ENCODE peak calls at places on chromosomes 2 and 18, in five cellular contexts. C is K562, D is HepG2, Z is HCT116, X is H1. E is an unnamed sample.

GRCh38 chr18:79723628-79724027 is 44.0 kb downstream of the CTDP1 start:
- DNase-seq in C (no peak), D (no peak), Z (no peak), X (no peak), E (no peak)

GRCh38 chr2:120012771-120013568 is at the start of gene EPB41L5:
- DNase-seq in C (peak; percentile 91), D (peak; percentile 92), Z (peak; percentile 87), X (peak; percentile 91), E (peak; percentile 93)

GRCh38 chr2:101150306-101151140 is 659 bp downstream of the TBC1D8 start:
- DNase-seq in C (no peak), D (no peak), Z (no peak), X (no peak), E (no peak)

GRCh38 chr2:53515435-53516332 is 251.9 kb upstream of the CHAC2 start:
- DNase-seq in C (no peak), D (no peak), Z (no peak), X (no peak), E (no peak)

GRCh38 chr2:11631462-11631861 is 38.5 kb downstream of the NTSR2 start:
- DNase-seq in C (no peak), D (no peak), Z (no peak), X (no peak), E (no peak)

GRCh38 chr2:53174539-53174938 is 593.1 kb upstream of the CHAC2 start:
- DNase-seq in C (no peak), D (no peak), Z (no peak), X (no peak), E (no peak)

GRCh38 chr2:95232232-95232631 is 24.9 kb downstream of the ZNF892 start:
- DNase-seq in C (no peak), D (no peak), Z (no peak), X (no peak), E (no peak)

GRCh38 chr2:84906108-84906899 is 848 bp downstream of the TMSB10 start:
- DNase-seq in C (peak; percentile 41), D (no peak), Z (no peak), X (no peak), E (no peak)

GRCh38 chr18:34871435-34871834 is 161.3 kb downstream of the DTNA start:
- DNase-seq in C (no peak), D (no peak), Z (no peak), X (no peak), E (no peak)
- TF ChIP-seq JUND in C (no peak), D (no peak), Z (no peak), X (no peak), E (no peak)

GRCh38 chr2:238905721-238906120 is 57.8 kb downstream of the TWIST2 start:
- DNase-seq in C (no peak), D (no peak), Z (no peak), X (no peak), E (no peak)

GRCh38 chr2:238906254-238906935 is 58.5 kb downstream of the TWIST2 start:
- DNase-seq in C (no peak), D (no peak), Z (no peak), X (no peak), E (no peak)

GRCh38 chr2:238904177-238904576 is 56.3 kb downstream of the TWIST2 start:
- DNase-seq in C (no peak), D (no peak), Z (no peak), X (no peak), E (no peak)

GRCh38 chr2:238904716-238905115 is 56.8 kb downstream of the TWIST2 start:
- DNase-seq in C (no peak), D (no peak), Z (no peak), X (no peak), E (no peak)

DNA sequence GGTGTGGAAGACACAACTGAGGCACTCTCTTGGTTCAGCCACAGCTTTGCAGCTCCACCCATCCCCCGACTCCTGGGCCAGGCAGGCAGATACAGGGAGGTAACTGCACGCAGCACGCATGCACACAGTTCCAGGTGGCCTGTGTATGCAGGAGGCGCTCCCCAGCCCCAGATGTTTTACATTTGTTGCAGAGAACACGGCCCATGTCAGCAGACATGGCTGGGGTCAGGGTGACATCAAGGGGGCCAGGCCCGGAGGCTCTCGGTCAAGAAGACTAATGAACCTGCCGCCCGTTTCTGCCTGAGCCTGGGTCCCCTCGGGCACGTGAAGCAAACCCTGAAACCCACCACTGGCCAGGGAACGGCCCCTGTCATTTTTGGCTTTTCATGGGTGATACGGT is 57.3 kb downstream of the TWIST2 start:
- DNase-seq in C (no peak), D (no peak), Z (no peak), X (no peak), E (no peak)
- TF ChIP-seq JUND in C (no peak), D (no peak), Z (no peak), X (no peak), E (no peak)

GRCh38 chr2:64938607-64939285 is 50.5 kb upstream of the SLC1A4 start:
- DNase-seq in C (no peak), D (no peak), Z (no peak), X (no peak), E (no peak)

GRCh38 chr2:64941751-64942150 is 47.4 kb upstream of the SLC1A4 start:
- DNase-seq in C (no peak), D (no peak), Z (no peak), X (no peak), E (no peak)

GRCh38 chr2:64937341-64938230 is 51.6 kb upstream of the SLC1A4 start:
- DNase-seq in C (no peak), D (no peak), Z (no peak), X (no peak), E (no peak)

GRCh38 chr2:64941143-64941542 is 48.1 kb upstream of the SLC1A4 start:
- DNase-seq in C (no peak), D (no peak), Z (no peak), X (no peak), E (no peak)

DNA sequence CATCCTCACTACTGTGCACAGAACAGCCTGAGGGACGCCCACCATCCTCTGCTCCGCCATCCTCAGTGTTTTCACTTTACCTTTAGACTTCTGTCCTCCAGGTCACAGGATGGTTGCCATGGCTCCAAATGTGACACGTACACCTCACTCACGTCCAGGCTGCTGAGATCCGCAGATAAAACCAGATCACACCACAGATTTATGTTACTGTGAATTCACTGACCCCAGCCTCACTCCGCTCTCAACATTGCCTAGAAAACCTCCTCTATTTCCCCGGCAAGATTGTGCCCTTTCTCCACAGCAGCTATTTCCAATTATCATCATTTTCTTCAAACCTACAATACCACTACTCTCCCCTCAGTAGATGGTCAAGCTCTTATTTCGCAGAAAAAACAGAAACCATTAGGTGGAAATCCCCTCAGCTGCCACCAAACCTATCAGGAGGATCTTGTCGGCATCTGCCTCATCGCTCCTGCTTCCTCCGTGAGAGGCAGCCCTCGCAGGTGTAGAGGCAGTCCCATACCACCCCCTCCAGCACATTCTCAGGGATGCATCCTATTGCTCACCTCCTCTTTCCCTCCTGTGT is 49.8 kb upstream of the SLC1A4 start:
- DNase-seq in C (no peak), D (no peak), Z (no peak), X (no peak), E (no peak)
- TF ChIP-seq JUND in C (no peak), D (no peak), Z (no peak), X (no peak), E (no peak)

DNA sequence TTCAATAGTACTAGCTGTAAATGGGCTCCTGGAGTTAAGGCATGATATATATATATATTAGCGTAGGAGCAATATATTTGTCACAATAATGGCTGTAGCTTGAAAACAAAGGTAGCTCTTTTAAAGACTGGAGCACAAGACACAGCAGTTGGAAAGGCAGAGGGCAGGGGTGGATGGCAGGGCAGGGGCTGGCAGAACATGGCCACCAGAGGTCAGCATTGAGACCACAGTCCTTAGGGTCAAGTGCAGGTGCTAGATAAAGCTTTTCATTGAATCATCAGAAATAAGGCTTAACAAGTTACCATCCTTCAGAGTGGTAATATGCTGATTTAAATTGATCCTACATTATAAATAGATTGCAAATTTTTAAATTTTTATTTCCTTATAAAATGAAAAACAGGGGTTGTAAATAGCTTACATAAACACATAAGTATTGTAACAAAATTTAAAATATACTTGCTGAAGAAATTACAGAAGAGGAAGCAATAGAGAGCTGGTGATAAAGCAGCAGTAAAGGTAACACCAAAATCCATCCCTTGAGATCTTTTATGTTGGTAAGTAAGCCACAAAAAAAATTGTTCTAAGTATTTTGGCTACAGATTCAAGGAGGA is 161.2 kb upstream of the PIEZO2 start:
- DNase-seq in C (peak; percentile 28), D (peak; percentile 40), Z (peak; percentile 22), X (no peak), E (peak; percentile 30)
- TF ChIP-seq JUND in C (no peak), D (no peak), Z (no peak), X (no peak), E (no peak)

GRCh38 chr18:470661-471501 is 29.6 kb downstream of the COLEC12 start:
- DNase-seq in C (no peak), D (no peak), Z (no peak), X (no peak), E (no peak)
- TF ChIP-seq JUND in C (no peak), D (no peak), Z (no peak), X (no peak), E (no peak)

DNA sequence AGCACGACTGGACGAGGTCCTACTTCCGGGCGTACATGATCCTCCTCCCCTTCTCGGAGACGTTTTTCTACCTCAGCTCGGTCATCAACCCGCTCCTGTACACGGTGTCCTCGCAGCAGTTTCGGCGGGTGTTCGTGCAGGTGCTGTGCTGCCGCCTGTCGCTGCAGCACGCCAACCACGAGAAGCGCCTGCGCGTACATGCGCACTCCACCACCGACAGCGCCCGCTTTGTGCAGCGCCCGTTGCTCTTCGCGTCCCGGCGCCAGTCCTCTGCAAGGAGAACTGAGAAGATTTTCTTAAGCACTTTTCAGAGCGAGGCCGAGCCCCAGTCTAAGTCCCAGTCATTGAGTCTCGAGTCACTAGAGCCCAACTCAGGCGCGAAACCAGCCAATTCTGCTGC is 24.8 kb downstream of the LYPD1 start:
- DNase-seq in C (no peak), D (no peak), Z (no peak), X (no peak), E (no peak)
- TF ChIP-seq JUND in C (no peak), D (no peak), Z (no peak), X (no peak), E (no peak)

DNA sequence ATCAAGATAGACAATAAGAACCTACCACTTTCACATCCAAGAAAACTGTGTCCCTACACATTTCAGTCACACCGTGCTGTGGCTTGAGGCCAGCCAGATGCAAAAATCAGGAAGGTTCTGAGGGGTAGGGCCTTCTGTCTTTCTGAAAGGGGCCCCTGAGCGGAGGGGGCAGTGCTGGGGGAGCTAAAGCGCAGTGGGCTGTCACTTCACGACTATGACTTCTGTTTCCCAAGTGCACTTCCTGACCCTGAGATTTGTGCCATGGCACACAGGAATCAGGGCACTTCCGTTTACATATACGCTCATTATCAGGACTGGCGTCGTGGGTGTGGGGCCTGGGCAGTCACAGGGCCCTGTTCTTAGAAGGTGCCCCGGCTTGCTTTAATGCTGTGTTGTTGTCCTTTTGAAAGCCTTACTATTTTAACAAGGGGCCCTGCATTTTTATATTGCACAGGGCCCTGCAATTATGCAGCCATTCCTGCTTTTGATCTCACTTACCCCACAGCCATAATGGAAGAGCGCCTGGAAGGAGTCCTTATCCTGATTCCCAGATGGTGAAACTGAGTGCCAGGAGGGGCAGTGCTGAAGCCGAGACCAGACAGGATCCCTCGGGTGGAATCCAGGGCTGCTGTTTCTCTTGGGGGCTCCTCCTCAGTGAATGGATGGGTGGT is 620 bp downstream of the NGEF start:
- DNase-seq in C (no peak), D (peak; percentile 65), Z (no peak), X (no peak), E (no peak)
- TF ChIP-seq JUND in C (no peak), D (no peak), Z (no peak), X (no peak), E (no peak)

E was measured in T47D.